ENCODE peak calls at places on chromosome 19, in ten cellular contexts. One of them, this sample, is unnamed.

GRCh38 chr19:15187026-15188007 is 13.5 kb downstream of the NOTCH3 start:
- DNase-seq in heart left ventricle: no peak
- DNase-seq in AG09309: no peak
- DNase-seq in trophoblast cell: no peak
- DNase-seq in dorsolateral prefrontal cortex: no peak
- DNase-seq in fibroblast of lung: no peak
- DNase-seq in A549: no peak
- DNase-seq in GM23338: peak
- DNase-seq in pancreas: peak
- DNase-seq in Panc1: no peak
- DNase-seq in this sample: no peak

GRCh38 chr19:43780706-43781525 is at the start of gene KCNN4:
- DNase-seq in heart left ventricle: no peak
- DNase-seq in AG09309: peak
- DNase-seq in trophoblast cell: no peak
- DNase-seq in dorsolateral prefrontal cortex: no peak
- DNase-seq in fibroblast of lung: peak
- DNase-seq in A549: peak
- DNase-seq in GM23338: no peak
- DNase-seq in pancreas: no peak
- DNase-seq in Panc1: no peak
- DNase-seq in this sample: peak

GRCh38 chr19:31261019-31261595 is 88.1 kb downstream of the TSHZ3 start:
- DNase-seq in heart left ventricle: no peak
- DNase-seq in AG09309: no peak
- DNase-seq in trophoblast cell: no peak
- DNase-seq in dorsolateral prefrontal cortex: no peak
- DNase-seq in fibroblast of lung: no peak
- DNase-seq in A549: no peak
- DNase-seq in GM23338: no peak
- DNase-seq in pancreas: no peak
- DNase-seq in Panc1: no peak
- DNase-seq in this sample: no peak

GRCh38 chr19:29217591-29217990 is 4.6 kb upstream of the UQCRFS1 start:
- DNase-seq in heart left ventricle: no peak
- DNase-seq in AG09309: no peak
- DNase-seq in trophoblast cell: no peak
- DNase-seq in dorsolateral prefrontal cortex: no peak
- DNase-seq in fibroblast of lung: no peak
- DNase-seq in A549: no peak
- DNase-seq in GM23338: no peak
- DNase-seq in pancreas: no peak
- DNase-seq in Panc1: no peak
- DNase-seq in this sample: no peak

GRCh38 chr19:36573948-36574726 is 1.0 kb upstream of the ZNF529 start:
- DNase-seq in heart left ventricle: no peak
- DNase-seq in AG09309: no peak
- DNase-seq in trophoblast cell: peak
- DNase-seq in dorsolateral prefrontal cortex: no peak
- DNase-seq in fibroblast of lung: peak
- DNase-seq in A549: no peak
- DNase-seq in GM23338: peak
- DNase-seq in pancreas: no peak
- DNase-seq in Panc1: no peak
- DNase-seq in this sample: no peak

GRCh38 chr19:45211751-45212381 is 33.3 kb downstream of the BLOC1S3 start:
- DNase-seq in heart left ventricle: peak
- DNase-seq in AG09309: no peak
- DNase-seq in trophoblast cell: no peak
- DNase-seq in dorsolateral prefrontal cortex: no peak
- DNase-seq in fibroblast of lung: peak
- DNase-seq in A549: no peak
- DNase-seq in GM23338: no peak
- DNase-seq in pancreas: peak
- DNase-seq in Panc1: no peak
- DNase-seq in this sample: peak

GRCh38 chr19:4732680-4733114 is 9.1 kb upstream of the DPP9 start:
- DNase-seq in heart left ventricle: no peak
- DNase-seq in AG09309: no peak
- DNase-seq in trophoblast cell: peak
- DNase-seq in dorsolateral prefrontal cortex: peak
- DNase-seq in fibroblast of lung: peak
- DNase-seq in A549: peak
- DNase-seq in GM23338: peak
- DNase-seq in pancreas: no peak
- DNase-seq in Panc1: peak
- DNase-seq in this sample: no peak

GRCh38 chr19:29804493-29804892 is 7.3 kb upstream of the CCNE1 start:
- DNase-seq in heart left ventricle: no peak
- DNase-seq in AG09309: no peak
- DNase-seq in trophoblast cell: no peak
- DNase-seq in dorsolateral prefrontal cortex: no peak
- DNase-seq in fibroblast of lung: no peak
- DNase-seq in A549: no peak
- DNase-seq in GM23338: no peak
- DNase-seq in pancreas: no peak
- DNase-seq in Panc1: no peak
- DNase-seq in this sample: no peak

GRCh38 chr19:7953576-7953975 is 10.1 kb upstream of the TIMM44 start:
- DNase-seq in heart left ventricle: no peak
- DNase-seq in AG09309: no peak
- DNase-seq in trophoblast cell: peak
- DNase-seq in dorsolateral prefrontal cortex: no peak
- DNase-seq in fibroblast of lung: no peak
- DNase-seq in A549: no peak
- DNase-seq in GM23338: peak
- DNase-seq in pancreas: peak
- DNase-seq in Panc1: no peak
- DNase-seq in this sample: no peak

GRCh38 chr19:9306443-9306842 is 3.2 kb downstream of the ZNF699 start:
- DNase-seq in heart left ventricle: no peak
- DNase-seq in AG09309: peak
- DNase-seq in trophoblast cell: no peak
- DNase-seq in dorsolateral prefrontal cortex: no peak
- DNase-seq in fibroblast of lung: peak
- DNase-seq in A549: no peak
- DNase-seq in GM23338: no peak
- DNase-seq in pancreas: no peak
- DNase-seq in Panc1: no peak
- DNase-seq in this sample: no peak

GRCh38 chr19:45010306-45010705 is 9.0 kb downstream of the RELB start:
- DNase-seq in heart left ventricle: no peak
- DNase-seq in AG09309: no peak
- DNase-seq in trophoblast cell: no peak
- DNase-seq in dorsolateral prefrontal cortex: no peak
- DNase-seq in fibroblast of lung: no peak
- DNase-seq in A549: no peak
- DNase-seq in GM23338: no peak
- DNase-seq in pancreas: no peak
- DNase-seq in Panc1: no peak
- DNase-seq in this sample: no peak

GRCh38 chr19:2986951-2987491 is 9.7 kb downstream of the TLE6 start:
- DNase-seq in heart left ventricle: no peak
- DNase-seq in AG09309: no peak
- DNase-seq in trophoblast cell: no peak
- DNase-seq in dorsolateral prefrontal cortex: no peak
- DNase-seq in fibroblast of lung: no peak
- DNase-seq in A549: no peak
- DNase-seq in GM23338: peak
- DNase-seq in pancreas: no peak
- DNase-seq in Panc1: no peak
- DNase-seq in this sample: no peak
- H3K4me3 ChIP-seq in heart left ventricle: no peak
- H3K4me3 ChIP-seq in AG09309: no peak
- H3K4me3 ChIP-seq in trophoblast cell: no peak
- H3K4me3 ChIP-seq in dorsolateral prefrontal cortex: no peak
- H3K4me3 ChIP-seq in fibroblast of lung: no peak
- H3K4me3 ChIP-seq in A549: no peak
- H3K4me3 ChIP-seq in GM23338: peak
- H3K4me3 ChIP-seq in pancreas: no peak
- H3K4me3 ChIP-seq in Panc1: no peak
- H3K4me3 ChIP-seq in this sample: no peak

GRCh38 chr19:6270076-6270745 is 9.6 kb downstream of the MLLT1 start:
- DNase-seq in heart left ventricle: no peak
- DNase-seq in AG09309: no peak
- DNase-seq in trophoblast cell: no peak
- DNase-seq in dorsolateral prefrontal cortex: no peak
- DNase-seq in fibroblast of lung: no peak
- DNase-seq in A549: no peak
- DNase-seq in GM23338: no peak
- DNase-seq in pancreas: no peak
- DNase-seq in Panc1: no peak
- DNase-seq in this sample: no peak

GRCh38 chr19:6269101-6269886 is 10.5 kb downstream of the MLLT1 start:
- DNase-seq in heart left ventricle: no peak
- DNase-seq in AG09309: no peak
- DNase-seq in trophoblast cell: no peak
- DNase-seq in dorsolateral prefrontal cortex: no peak
- DNase-seq in fibroblast of lung: no peak
- DNase-seq in A549: no peak
- DNase-seq in GM23338: no peak
- DNase-seq in pancreas: no peak
- DNase-seq in Panc1: no peak
- DNase-seq in this sample: no peak

GRCh38 chr19:6271251-6271650 is 8.5 kb downstream of the MLLT1 start:
- DNase-seq in heart left ventricle: no peak
- DNase-seq in AG09309: no peak
- DNase-seq in trophoblast cell: no peak
- DNase-seq in dorsolateral prefrontal cortex: no peak
- DNase-seq in fibroblast of lung: peak
- DNase-seq in A549: no peak
- DNase-seq in GM23338: peak
- DNase-seq in pancreas: no peak
- DNase-seq in Panc1: no peak
- DNase-seq in this sample: no peak

GRCh38 chr19:6271721-6272410 is 7.9 kb downstream of the MLLT1 start:
- DNase-seq in heart left ventricle: peak
- DNase-seq in AG09309: peak
- DNase-seq in trophoblast cell: no peak
- DNase-seq in dorsolateral prefrontal cortex: peak
- DNase-seq in fibroblast of lung: peak
- DNase-seq in A549: no peak
- DNase-seq in GM23338: peak
- DNase-seq in pancreas: peak
- DNase-seq in Panc1: no peak
- DNase-seq in this sample: peak

GRCh38 chr19:6270822-6271221 is 9.0 kb downstream of the MLLT1 start:
- DNase-seq in heart left ventricle: no peak
- DNase-seq in AG09309: no peak
- DNase-seq in trophoblast cell: no peak
- DNase-seq in dorsolateral prefrontal cortex: no peak
- DNase-seq in fibroblast of lung: no peak
- DNase-seq in A549: no peak
- DNase-seq in GM23338: no peak
- DNase-seq in pancreas: no peak
- DNase-seq in Panc1: no peak
- DNase-seq in this sample: no peak
- H3K4me3 ChIP-seq in heart left ventricle: no peak
- H3K4me3 ChIP-seq in AG09309: no peak
- H3K4me3 ChIP-seq in trophoblast cell: no peak
- H3K4me3 ChIP-seq in dorsolateral prefrontal cortex: peak
- H3K4me3 ChIP-seq in fibroblast of lung: no peak
- H3K4me3 ChIP-seq in A549: no peak
- H3K4me3 ChIP-seq in GM23338: no peak
- H3K4me3 ChIP-seq in pancreas: no peak
- H3K4me3 ChIP-seq in Panc1: no peak
- H3K4me3 ChIP-seq in this sample: no peak

GRCh38 chr19:52997975-52998374 is 15.7 kb upstream of the ERVV-1 start:
- DNase-seq in heart left ventricle: no peak
- DNase-seq in AG09309: no peak
- DNase-seq in trophoblast cell: peak
- DNase-seq in dorsolateral prefrontal cortex: no peak
- DNase-seq in fibroblast of lung: no peak
- DNase-seq in A549: no peak
- DNase-seq in GM23338: peak
- DNase-seq in pancreas: no peak
- DNase-seq in Panc1: no peak
- DNase-seq in this sample: no peak
- H3K4me3 ChIP-seq in heart left ventricle: no peak
- H3K4me3 ChIP-seq in AG09309: no peak
- H3K4me3 ChIP-seq in trophoblast cell: no peak
- H3K4me3 ChIP-seq in dorsolateral prefrontal cortex: no peak
- H3K4me3 ChIP-seq in fibroblast of lung: no peak
- H3K4me3 ChIP-seq in A549: no peak
- H3K4me3 ChIP-seq in GM23338: peak
- H3K4me3 ChIP-seq in pancreas: no peak
- H3K4me3 ChIP-seq in Panc1: no peak
- H3K4me3 ChIP-seq in this sample: no peak

DNA sequence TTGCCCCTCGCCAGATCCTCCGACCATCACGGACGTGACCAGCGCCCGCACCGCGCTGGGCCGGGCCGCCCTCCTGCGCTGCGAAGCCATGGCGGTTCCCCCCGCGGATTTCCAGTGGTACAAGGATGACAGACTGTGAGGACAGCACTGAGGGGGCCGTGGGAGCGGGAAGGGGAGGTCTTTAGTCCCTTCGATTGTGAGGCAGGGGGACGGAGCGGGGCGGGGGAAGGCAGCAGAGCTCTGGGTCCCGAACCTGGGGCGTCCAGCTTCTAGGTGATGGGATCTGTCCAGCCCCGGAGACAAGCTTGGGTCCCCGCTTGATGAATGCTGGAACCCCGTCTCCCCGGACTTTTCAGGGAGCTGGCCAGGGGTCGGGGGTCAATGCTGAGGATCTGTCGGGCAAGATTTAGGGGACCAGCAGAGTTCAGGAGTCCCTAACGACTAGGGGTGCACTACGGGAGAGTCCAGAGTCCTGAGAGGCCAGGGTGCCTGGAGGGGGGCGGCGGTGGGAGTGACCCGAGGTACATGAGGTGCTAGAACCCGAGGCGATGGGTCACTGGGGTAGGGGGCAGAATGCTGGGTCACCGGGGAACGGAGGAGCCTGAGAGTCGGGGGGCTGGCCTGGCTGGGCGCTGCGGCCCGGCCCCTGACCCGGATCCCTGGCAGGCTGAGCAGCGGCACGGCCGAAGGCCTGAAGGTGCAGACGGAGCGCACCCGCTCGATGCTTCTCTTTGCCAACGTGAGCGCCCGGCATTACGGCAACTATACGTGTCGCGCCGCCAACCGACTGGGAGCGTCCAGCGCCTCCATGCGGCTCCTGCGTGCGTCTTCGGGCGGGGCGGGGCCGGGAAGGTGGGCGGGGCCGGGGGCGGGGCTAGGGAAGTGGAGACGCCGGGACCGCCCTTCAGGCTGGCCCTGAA is 14.6 kb downstream of the VSIG10L start:
- DNase-seq in heart left ventricle: peak
- DNase-seq in AG09309: no peak
- DNase-seq in trophoblast cell: peak
- DNase-seq in dorsolateral prefrontal cortex: no peak
- DNase-seq in fibroblast of lung: no peak
- DNase-seq in A549: peak
- DNase-seq in GM23338: peak
- DNase-seq in pancreas: no peak
- DNase-seq in Panc1: no peak
- DNase-seq in this sample: peak
- H3K4me3 ChIP-seq in heart left ventricle: peak
- H3K4me3 ChIP-seq in AG09309: no peak
- H3K4me3 ChIP-seq in trophoblast cell: no peak
- H3K4me3 ChIP-seq in dorsolateral prefrontal cortex: no peak
- H3K4me3 ChIP-seq in fibroblast of lung: no peak
- H3K4me3 ChIP-seq in A549: peak
- H3K4me3 ChIP-seq in GM23338: peak
- H3K4me3 ChIP-seq in pancreas: no peak
- H3K4me3 ChIP-seq in Panc1: no peak
- H3K4me3 ChIP-seq in this sample: no peak

This sample was measured in aorta.